ENCODE peak calls at places on chromosomes 3 and 15, in four cellular contexts. I is psoas muscle, G is Panc1, V is PC-3. C is an unnamed sample.

GRCh38 chr3:13821156-13821555 is 58.7 kb downstream of the WNT7A start:
- DNase-seq in G (no peak), V (peak; percentile 56), I (peak; percentile 19), C (no peak)

GRCh38 chr3:194447657-194448056 is 39.1 kb downstream of the ATP13A3 start:
- DNase-seq in V (no peak), G (no peak), I (no peak), C (no peak)

GRCh38 chr3:105800320-105800719 is 68.5 kb downstream of the CBLB start:
- DNase-seq in V (no peak), G (no peak), I (no peak), C (no peak)

GRCh38 chr3:169324454-169324789 is 339.1 kb downstream of the MECOM start:
- DNase-seq in V (no peak), I (no peak), G (no peak), C (no peak)

GRCh38 chr3:108219336-108219735 is 2.9 kb downstream of the IFT57 start:
- DNase-seq in G (no peak), V (no peak), I (no peak), C (no peak)

GRCh38 chr3:98855811-98856400 is 45.6 kb downstream of the DCBLD2 start:
- DNase-seq in I (no peak), V (peak; percentile 86), G (no peak), C (no peak)

GRCh38 chr3:154851644-154852043 is 228.5 kb upstream of the MME start:
- DNase-seq in V (peak; percentile 33), I (no peak), G (no peak), C (no peak)

GRCh38 chr3:47162695-47163022 is 1.3 kb downstream of the SETD2 start:
- DNase-seq in I (no peak), G (no peak), V (peak; percentile 12), C (no peak)

GRCh38 chr3:13107661-13108060 is 34.4 kb upstream of the IQSEC1 start:
- DNase-seq in V (no peak), I (peak; percentile 28), G (no peak), C (no peak)

GRCh38 chr3:188721990-188722389 is 449.8 kb upstream of the TPRG1 start:
- DNase-seq in V (peak; percentile 43), I (no peak), G (no peak), C (no peak)

GRCh38 chr3:48477959-48478480 is 26.0 kb downstream of the SHISA5 start:
- DNase-seq in I (no peak), G (no peak), V (no peak), C (no peak)

GRCh38 chr3:194333212-194333980 is 17.7 kb downstream of the CPN2 start:
- DNase-seq in I (peak; percentile 93), G (no peak), V (peak; percentile 95), C (peak; percentile 81)

GRCh38 chr3:42263354-42264346 is 2.3 kb downstream of the CCK start:
- DNase-seq in I (no peak), V (no peak), G (no peak), C (no peak)

GRCh38 chr15:21262851-21263400 is 177.4 kb downstream of the POTEB3 start:
- DNase-seq in V (peak; percentile 1), I (no peak), G (no peak), C (no peak)

GRCh38 chr3:187783098-187783497 is 37.8 kb upstream of the BCL6 start:
- DNase-seq in V (peak; percentile 95), I (no peak), G (no peak), C (no peak)

GRCh38 chr3:128873623-128874022 is 5.8 kb upstream of the ACAD9 start:
- DNase-seq in I (no peak), G (no peak), V (no peak), C (no peak)

GRCh38 chr15:75200765-75201608 is 695 bp upstream of the C15orf39 start:
- DNase-seq in G (no peak), V (peak; percentile 76), I (no peak), C (peak; percentile 74)

GRCh38 chr15:72116680-72117447 is 1.1 kb downstream of the MYO9A start:
- DNase-seq in V (peak; percentile 19), I (peak; percentile 59), G (no peak), C (peak; percentile 41)

GRCh38 chr3:109275702-109276293 is 40.5 kb downstream of the DPPA2 start:
- DNase-seq in I (no peak), G (peak; percentile 5), V (peak; percentile 63), C (no peak)

GRCh38 chr3:141388823-141389617 is 20.7 kb downstream of the ZBTB38 start:
- DNase-seq in G (no peak), V (no peak), I (no peak), C (no peak)

GRCh38 chr3:153209596-153209995 is 47.6 kb downstream of the RAP2B start:
- DNase-seq in V (peak; percentile 92), G (no peak), I (peak; percentile 56), C (peak; percentile 54)

GRCh38 chr3:128686465-128686864 is 35.8 kb upstream of the RPN1 start:
- DNase-seq in G (no peak), V (no peak), I (no peak), C (no peak)

GRCh38 chr3:70899816-70900215 is 587.4 kb upstream of the MDFIC2 start:
- DNase-seq in V (no peak), I (no peak), G (no peak), C (no peak)

GRCh38 chr3:13006216-13006990 is 66.8 kb downstream of the IQSEC1 start:
- DNase-seq in I (no peak), G (no peak), V (no peak), C (no peak)

GRCh38 chr15:88636039-88636438 is 2.8 kb upstream of the ISG20 start:
- DNase-seq in G (no peak), V (peak; percentile 85), I (peak; percentile 58), C (no peak)

GRCh38 chr15:71129660-71130059 is 14.4 kb downstream of the THSD4 start:
- DNase-seq in V (no peak), I (no peak), G (no peak), C (no peak)

GRCh38 chr3:9915252-9916141 is 1.4 kb upstream of the IL17RC start:
- DNase-seq in I (peak; percentile 85), V (peak; percentile 78), G (no peak), C (peak; percentile 68)

GRCh38 chr3:186783731-186784515 is 546 bp downstream of the EIF4A2 start:
- DNase-seq in I (peak; percentile 94), G (no peak), V (peak; percentile 58), C (peak; percentile 71)

GRCh38 chr3:173933113-173933512 is 535.6 kb downstream of the NLGN1 start:
- DNase-seq in V (no peak), I (no peak), G (no peak), C (no peak)

GRCh38 chr3:111227216-111227615 is 155.6 kb downstream of the NECTIN3 start:
- DNase-seq in G (no peak), I (no peak), V (peak; percentile 73), C (no peak)

GRCh38 chr3:145182196-145182911 is 978.6 kb downstream of the PLOD2 start:
- DNase-seq in I (no peak), V (no peak), G (no peak), C (no peak)

GRCh38 chr15:81897011-81897677 is 148.7 kb downstream of the MEX3B start:
- DNase-seq in G (no peak), I (no peak), V (no peak), C (peak; percentile 73)

GRCh38 chr3:120093119-120093922 is 926 bp downstream of the GSK3B start:
- DNase-seq in G (no peak), I (no peak), V (peak; percentile 73), C (no peak)

GRCh38 chr3:181330257-181330656 is 340.7 kb upstream of the DNAJC19 start:
- DNase-seq in I (no peak), V (no peak), G (no peak), C (no peak)

DNA sequence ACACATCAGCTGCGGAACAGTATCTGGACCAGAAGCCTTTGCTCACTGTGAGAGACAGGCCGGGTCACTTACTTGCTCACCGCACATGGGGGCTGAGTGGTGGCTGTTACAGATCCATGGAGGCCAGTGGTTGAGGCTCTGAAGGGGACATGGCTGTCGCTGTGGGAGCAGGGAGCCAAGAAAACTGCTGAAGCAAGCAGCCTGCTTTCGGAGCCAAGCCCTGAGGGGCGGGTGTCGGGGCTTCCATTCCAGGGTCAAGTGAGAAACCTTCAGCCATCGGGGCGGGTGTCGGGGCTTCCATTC is 42.3 kb upstream of the ADAMTS17 start:
- DNase-seq in V (no peak), G (no peak), I (no peak), C (no peak)
- H3K9me3 ChIP-seq in V (peaks cover 7% of the 10 kb centered on the region), G (peaks cover 6% of the 10 kb centered on the region), I (peaks cover 14% of the 10 kb centered on the region), C (peaks cover 3% of the 10 kb centered on the region)

GRCh38 chr15:25173241-25174028 is 218.6 kb downstream of the SNRPN start:
- DNase-seq in G (no peak), V (no peak), I (peak; percentile 26), C (no peak)
- H3K9me3 ChIP-seq in G (no peaks in the 10 kb centered on the region), V (peaks cover 7% of the 10 kb centered on the region), I (peaks cover 17% of the 10 kb centered on the region), C (peaks cover 23% of the 10 kb centered on the region)

DNA sequence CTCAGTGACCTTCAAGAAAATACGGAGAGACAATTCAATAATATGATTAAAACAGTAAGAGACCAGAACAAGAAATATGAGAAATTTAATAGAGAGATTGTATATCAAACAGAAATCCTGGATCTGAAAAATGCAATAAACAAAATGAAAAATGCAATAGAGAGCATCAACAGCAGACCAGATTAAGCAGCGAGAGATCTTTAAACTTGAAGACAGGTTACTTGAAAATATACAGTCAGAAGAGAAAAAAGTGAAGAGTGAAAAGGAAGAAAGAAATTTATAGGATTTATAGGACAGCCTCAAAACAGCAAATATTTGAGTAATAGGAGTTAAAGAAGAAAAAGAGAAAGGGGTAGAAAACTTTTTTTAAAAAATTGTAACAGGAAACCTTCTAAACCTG is 813.9 kb upstream of the GRM7 start:
- DNase-seq in I (no peak), G (no peak), V (no peak), C (no peak)
- H3K9me3 ChIP-seq in I (peaks cover 21% of the 10 kb centered on the region), G (no peaks in the 10 kb centered on the region), V (peaks cover 24% of the 10 kb centered on the region), C (no peaks in the 10 kb centered on the region)

GRCh38 chr3:96996009-96996408 is 181.6 kb downstream of the EPHA6 start:
- DNase-seq in V (no peak), I (no peak), G (no peak), C (no peak)

GRCh38 chr3:96991812-96992211 is 177.4 kb downstream of the EPHA6 start:
- DNase-seq in V (no peak), I (no peak), G (no peak), C (no peak)

DNA sequence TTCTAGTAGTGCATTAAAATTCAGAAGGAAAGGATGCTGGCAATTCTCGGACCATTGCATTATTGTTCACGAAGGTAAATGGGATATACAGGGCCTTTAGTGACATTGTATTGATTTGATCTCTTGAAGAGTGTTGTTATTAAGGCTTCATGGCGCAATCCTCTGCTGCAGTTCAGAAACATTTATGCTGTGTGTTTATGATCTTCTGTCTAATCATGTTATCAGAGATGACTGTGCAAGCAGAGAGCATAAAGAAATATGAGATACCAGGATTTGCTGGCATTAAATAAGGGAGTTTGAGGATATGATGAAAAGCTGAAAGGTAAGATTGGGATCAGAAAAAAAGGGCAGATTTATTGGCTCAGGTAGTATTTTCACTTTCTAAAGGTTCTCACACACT is 180.6 kb downstream of the EPHA6 start:
- DNase-seq in I (no peak), G (no peak), V (no peak), C (no peak)
- H3K9me3 ChIP-seq in I (no peaks in the 10 kb centered on the region), G (no peaks in the 10 kb centered on the region), V (no peaks in the 10 kb centered on the region), C (no peaks in the 10 kb centered on the region)

GRCh38 chr3:113896930-113897329 is 50.9 kb upstream of the ZDHHC23 start:
- DNase-seq in V (no peak), I (no peak), G (no peak), C (no peak)
- H3K9me3 ChIP-seq in V (no peaks in the 10 kb centered on the region), I (no peaks in the 10 kb centered on the region), G (no peaks in the 10 kb centered on the region), C (no peaks in the 10 kb centered on the region)

GRCh38 chr3:127114337-127115070 is 78.4 kb upstream of the PRR23E start:
- DNase-seq in I (no peak), V (no peak), G (no peak), C (no peak)
- H3K9me3 ChIP-seq in I (peaks cover 11% of the 10 kb centered on the region), V (peaks cover 10% of the 10 kb centered on the region), G (peaks cover 16% of the 10 kb centered on the region), C (peaks cover 6% of the 10 kb centered on the region)

C was measured in SJSA1.